ENCODE peak calls at places on chromosomes 13 and 19, in five cellular contexts. I is BJ, K is uterus, B is endodermal cell, U is AG09309. X is an unnamed sample.
A peak's percentile ranks its signal among the peaks of the same experiment; 100 is the strongest.

GRCh38 chr13:30186644-30187431 is 120.5 kb downstream of the KATNAL1 start:
- DNase-seq in I (no peak), K (no peak), B (no peak), U (no peak), X (no peak)

GRCh38 chr13:41562541-41563178 is 105.3 kb downstream of the RGCC start:
- DNase-seq in I (no peak), K (no peak), B (no peak), U (no peak), X (no peak)

GRCh38 chr13:98313023-98313937 is 136.2 kb upstream of the RNF113B start:
- DNase-seq in I (no peak), K (no peak), B (no peak), U (no peak), X (no peak)

GRCh38 chr13:78603240-78603947 is at the start of gene POU4F1:
- DNase-seq in I (no peak), K (no peak), B (peak; percentile 95), U (no peak), X (peak; percentile 78)

GRCh38 chr19:51096473-51097165 is 11.6 kb downstream of the CTU1 start:
- DNase-seq in I (no peak), K (no peak), B (no peak), U (no peak), X (no peak)

GRCh38 chr19:15200575-15201364 is at the start of gene NOTCH3:
- DNase-seq in I (no peak), K (no peak), B (peak; percentile 82), U (no peak), X (no peak)

GRCh38 chr13:36382030-36382429 is 35.8 kb upstream of the SPART start:
- DNase-seq in I (no peak), K (no peak), B (no peak), U (no peak), X (peak; percentile 84)

GRCh38 chr13:76917096-76917495 is 30.9 kb upstream of the KCTD12 start:
- DNase-seq in I (no peak), K (no peak), B (no peak), U (no peak), X (peak; percentile 20)

GRCh38 chr19:8238251-8238650 is 29.1 kb downstream of the CERS4 start:
- DNase-seq in I (no peak), K (no peak), B (no peak), U (no peak), X (peak; percentile 35)

GRCh38 chr13:97928306-97928705 is 25.2 kb upstream of the IPO5 start:
- DNase-seq in I (no peak), K (no peak), B (no peak), U (no peak), X (no peak)

GRCh38 chr19:30167976-30168635 is 204.1 kb upstream of the ZNF536 start:
- DNase-seq in I (no peak), K (no peak), B (no peak), U (no peak), X (no peak)

GRCh38 chr13:46909037-46909436 is 12.2 kb upstream of the HTR2A start:
- DNase-seq in I (no peak), K (no peak), B (no peak), U (peak; percentile 75), X (no peak)
- H3K4me3 ChIP-seq in I (no peak overlapping the region), K (no peak overlapping the region), B (no peak overlapping the region), U (no peak overlapping the region), X (no peak overlapping the region)

GRCh38 chr19:45761714-45762113 is 7.3 kb downstream of the SIX5 start:
- DNase-seq in I (no peak), K (no peak), B (peak; percentile 86), U (no peak), X (no peak)
- H3K4me3 ChIP-seq in I (no peak overlapping the region), K (no peak overlapping the region), B (no peak overlapping the region), U (no peak overlapping the region), X (no peak overlapping the region)

GRCh38 chr13:48236528-48237353 is 3.7 kb downstream of the ITM2B start:
- DNase-seq in I (no peak), K (no peak), B (no peak), U (no peak), X (peak; percentile 61)

GRCh38 chr13:48234652-48235099 is 1.7 kb downstream of the ITM2B start:
- DNase-seq in I (no peak), K (no peak), B (no peak), U (no peak), X (no peak)

GRCh38 chr13:48235100-48235813 is 2.3 kb downstream of the ITM2B start:
- DNase-seq in I (no peak), K (no peak), B (peak; percentile 68), U (no peak), X (peak; percentile 66)

GRCh38 chr13:48233886-48234488 is 981 bp downstream of the ITM2B start:
- DNase-seq in I (no peak), K (no peak), B (no peak), U (no peak), X (peak; percentile 47)

DNA sequence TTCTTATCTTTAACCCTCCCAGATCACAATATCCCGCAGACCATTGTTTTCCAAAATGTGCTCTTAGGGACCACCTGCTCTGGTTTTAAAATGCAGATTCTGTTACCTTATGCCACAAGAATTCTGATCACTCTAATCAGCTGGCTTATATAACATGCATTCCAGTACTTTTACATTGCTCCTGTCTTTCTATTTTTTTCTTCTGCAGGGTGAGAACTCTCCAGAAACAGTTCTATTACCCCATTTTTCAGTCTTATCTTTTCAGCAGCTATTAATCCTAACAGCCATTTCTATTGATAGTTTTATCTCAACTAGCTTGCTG is 2.8 kb downstream of the ITM2B start:
- DNase-seq in I (no peak), K (no peak), B (no peak), U (no peak), X (no peak)
- H3K4me3 ChIP-seq in I (peak overlapping the region; percentile 54), K (peak overlapping the region; percentile 98), B (peak overlapping the region; percentile 99), U (peak overlapping the region; percentile 10), X (peak overlapping the region; percentile 100)

DNA sequence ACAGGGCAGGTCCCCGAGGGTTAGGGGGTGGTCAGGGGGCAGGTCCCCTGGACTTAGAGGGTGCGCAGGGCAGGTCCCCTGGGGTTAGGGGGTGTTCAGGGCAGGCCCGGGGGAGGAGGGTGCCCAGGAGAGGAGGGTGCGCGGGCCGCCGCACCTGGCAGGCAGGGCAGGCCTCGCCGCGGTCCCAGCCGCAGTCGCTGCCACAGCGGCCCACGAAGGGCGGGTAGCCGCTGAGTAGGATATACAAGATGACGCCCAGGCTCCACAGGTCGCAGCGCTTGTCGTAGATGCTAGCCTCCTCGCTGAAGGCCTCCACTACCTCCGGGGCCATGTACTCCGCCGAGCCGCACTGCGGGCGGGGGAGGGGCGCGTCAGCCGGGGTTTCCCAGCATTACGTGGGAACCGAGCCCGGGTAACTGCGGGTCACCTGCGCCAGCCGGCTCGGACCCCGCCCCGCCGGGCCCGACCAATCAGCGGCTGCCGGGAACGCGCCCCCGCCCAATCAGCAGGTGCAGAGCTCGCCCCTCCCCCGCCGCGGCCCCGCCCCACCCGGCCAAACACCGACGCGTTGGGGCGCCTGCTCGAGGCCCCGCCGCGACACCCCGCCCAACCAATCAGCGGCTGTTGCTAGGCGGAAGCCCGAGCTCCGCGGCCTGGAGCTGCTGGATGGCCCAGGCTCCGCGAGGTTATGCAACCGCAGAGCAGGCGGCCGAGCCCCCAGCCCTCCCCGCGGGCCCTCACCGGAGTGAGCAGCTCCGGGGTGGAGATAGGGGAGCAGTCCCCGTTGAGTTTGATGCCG is 9.2 kb downstream of the MKNK2 start:
- DNase-seq in I (no peak), K (peak; percentile 99), B (peak; percentile 99), U (no peak), X (peak; percentile 98)
- H3K4me3 ChIP-seq in I (no peak overlapping the region), K (no peak overlapping the region), B (peak overlapping the region; percentile 68), U (no peak overlapping the region), X (no peak overlapping the region)

GRCh38 chr19:35320285-35320706 is 8.7 kb upstream of the CD22 start:
- DNase-seq in I (no peak), K (no peak), B (no peak), U (no peak), X (no peak)
- H3K4me3 ChIP-seq in I (no peak overlapping the region), K (no peak overlapping the region), B (no peak overlapping the region), U (no peak overlapping the region), X (no peak overlapping the region)

GRCh38 chr19:33800012-33800680 is 3.5 kb downstream of the KCTD15 start:
- DNase-seq in I (no peak), K (no peak), B (no peak), U (no peak), X (no peak)
- H3K4me3 ChIP-seq in I (no peak overlapping the region), K (no peak overlapping the region), B (peak overlapping the region; percentile 87), U (no peak overlapping the region), X (no peak overlapping the region)

X was measured in epithelial cell of esophagus.